ENCODE peak calls at places on chromosome 17, in six cellular contexts. One of them, this sample, is unnamed.

GRCh38 chr17:2218426-2218825 is 85.2 kb downstream of the SMG6 start:
- DNase-seq in heart right ventricle: no peak
- DNase-seq in cardiac muscle cell: no peak
- DNase-seq in stomach: no peak
- DNase-seq in esophagus squamous epithelium: no peak
- DNase-seq in IMR-90: no peak
- DNase-seq in this sample: no peak

GRCh38 chr17:40349477-40350409 is 14.8 kb downstream of the GJD3 start:
- DNase-seq in heart right ventricle: no peak
- DNase-seq in cardiac muscle cell: peak; percentile 63
- DNase-seq in stomach: peak; percentile 63
- DNase-seq in esophagus squamous epithelium: no peak
- DNase-seq in IMR-90: peak; percentile 38
- DNase-seq in this sample: no peak

GRCh38 chr17:8798176-8799000 is 777 bp downstream of the MFSD6L start:
- DNase-seq in heart right ventricle: no peak
- DNase-seq in cardiac muscle cell: no peak
- DNase-seq in stomach: no peak
- DNase-seq in esophagus squamous epithelium: no peak
- DNase-seq in IMR-90: no peak
- DNase-seq in this sample: no peak

GRCh38 chr17:2084766-2085647 is 30.1 kb downstream of the HIC1 start:
- DNase-seq in heart right ventricle: peak; percentile 69
- DNase-seq in cardiac muscle cell: peak; percentile 93
- DNase-seq in stomach: no peak
- DNase-seq in esophagus squamous epithelium: no peak
- DNase-seq in IMR-90: peak; percentile 86
- DNase-seq in this sample: no peak

GRCh38 chr17:57104461-57105175 is 19.6 kb downstream of the AKAP1 start:
- DNase-seq in heart right ventricle: no peak
- DNase-seq in cardiac muscle cell: no peak
- DNase-seq in stomach: no peak
- DNase-seq in esophagus squamous epithelium: no peak
- DNase-seq in IMR-90: peak; percentile 58
- DNase-seq in this sample: no peak

GRCh38 chr17:56593741-56594527 is 435 bp downstream of the NOG start:
- DNase-seq in heart right ventricle: peak; percentile 64
- DNase-seq in cardiac muscle cell: peak; percentile 66
- DNase-seq in stomach: peak; percentile 56
- DNase-seq in esophagus squamous epithelium: no peak
- DNase-seq in IMR-90: peak; percentile 71
- DNase-seq in this sample: no peak

GRCh38 chr17:80389011-80389995 is 25.7 kb upstream of the ENDOV start:
- DNase-seq in heart right ventricle: no peak
- DNase-seq in cardiac muscle cell: no peak
- DNase-seq in stomach: no peak
- DNase-seq in esophagus squamous epithelium: no peak
- DNase-seq in IMR-90: peak; percentile 13
- DNase-seq in this sample: no peak

GRCh38 chr17:79036609-79037008 is 12.6 kb downstream of the C1QTNF1 start:
- DNase-seq in heart right ventricle: no peak
- DNase-seq in cardiac muscle cell: peak; percentile 93
- DNase-seq in stomach: no peak
- DNase-seq in esophagus squamous epithelium: no peak
- DNase-seq in IMR-90: peak; percentile 94
- DNase-seq in this sample: peak; percentile 56

GRCh38 chr17:37708008-37708615 is 36.7 kb downstream of the HNF1B start:
- DNase-seq in heart right ventricle: no peak
- DNase-seq in cardiac muscle cell: no peak
- DNase-seq in stomach: peak; percentile 79
- DNase-seq in esophagus squamous epithelium: no peak
- DNase-seq in IMR-90: no peak
- DNase-seq in this sample: no peak

GRCh38 chr17:41287050-41287449 is 11.6 kb downstream of the KRTAP9-7 start:
- DNase-seq in heart right ventricle: no peak
- DNase-seq in cardiac muscle cell: no peak
- DNase-seq in stomach: no peak
- DNase-seq in esophagus squamous epithelium: no peak
- DNase-seq in IMR-90: no peak
- DNase-seq in this sample: no peak

GRCh38 chr17:29347831-29348281 is 42.3 kb upstream of the TAOK1 start:
- DNase-seq in heart right ventricle: no peak
- DNase-seq in cardiac muscle cell: peak; percentile 73
- DNase-seq in stomach: no peak
- DNase-seq in esophagus squamous epithelium: no peak
- DNase-seq in IMR-90: no peak
- DNase-seq in this sample: no peak

GRCh38 chr17:56979091-56979480 is 1.2 kb downstream of the SCPEP1 start:
- DNase-seq in heart right ventricle: no peak
- DNase-seq in cardiac muscle cell: no peak
- DNase-seq in stomach: no peak
- DNase-seq in esophagus squamous epithelium: no peak
- DNase-seq in IMR-90: no peak
- DNase-seq in this sample: no peak

GRCh38 chr17:67362173-67362572 is 4.2 kb downstream of the PSMD12 start:
- DNase-seq in heart right ventricle: no peak
- DNase-seq in cardiac muscle cell: no peak
- DNase-seq in stomach: no peak
- DNase-seq in esophagus squamous epithelium: no peak
- DNase-seq in IMR-90: no peak
- DNase-seq in this sample: no peak

GRCh38 chr17:27895940-27896535 is 2.9 kb upstream of the LYRM9 start:
- DNase-seq in heart right ventricle: no peak
- DNase-seq in cardiac muscle cell: no peak
- DNase-seq in stomach: no peak
- DNase-seq in esophagus squamous epithelium: no peak
- DNase-seq in IMR-90: no peak
- DNase-seq in this sample: no peak

GRCh38 chr17:67610061-67610460 is 107.7 kb upstream of the NOL11 start:
- DNase-seq in heart right ventricle: no peak
- DNase-seq in cardiac muscle cell: no peak
- DNase-seq in stomach: no peak
- DNase-seq in esophagus squamous epithelium: no peak
- DNase-seq in IMR-90: no peak
- DNase-seq in this sample: no peak

GRCh38 chr17:75909812-75910274 is 5.2 kb upstream of the MRPL38 start:
- DNase-seq in heart right ventricle: no peak
- DNase-seq in cardiac muscle cell: no peak
- DNase-seq in stomach: no peak
- DNase-seq in esophagus squamous epithelium: no peak
- DNase-seq in IMR-90: peak; percentile 13
- DNase-seq in this sample: no peak

GRCh38 chr17:14805348-14805747 is 459.8 kb downstream of the PMP22 start:
- DNase-seq in heart right ventricle: no peak
- DNase-seq in cardiac muscle cell: peak; percentile 62
- DNase-seq in stomach: no peak
- DNase-seq in esophagus squamous epithelium: no peak
- DNase-seq in IMR-90: no peak
- DNase-seq in this sample: no peak

GRCh38 chr17:181213-182163 is at the start of gene DOC2B:
- DNase-seq in heart right ventricle: peak; percentile 63
- DNase-seq in cardiac muscle cell: peak; percentile 41
- DNase-seq in stomach: peak; percentile 69
- DNase-seq in esophagus squamous epithelium: no peak
- DNase-seq in IMR-90: peak; percentile 27
- DNase-seq in this sample: no peak

GRCh38 chr17:55248077-55248476 is 16.7 kb upstream of the HLF start:
- DNase-seq in heart right ventricle: no peak
- DNase-seq in cardiac muscle cell: no peak
- DNase-seq in stomach: no peak
- DNase-seq in esophagus squamous epithelium: no peak
- DNase-seq in IMR-90: no peak
- DNase-seq in this sample: no peak

GRCh38 chr17:81030726-81031570 is 4.0 kb upstream of the BAIAP2 start:
- DNase-seq in heart right ventricle: no peak
- DNase-seq in cardiac muscle cell: peak; percentile 47
- DNase-seq in stomach: no peak
- DNase-seq in esophagus squamous epithelium: no peak
- DNase-seq in IMR-90: no peak
- DNase-seq in this sample: no peak

GRCh38 chr17:47935961-47936360 is 5.4 kb upstream of the PNPO start:
- DNase-seq in heart right ventricle: no peak
- DNase-seq in cardiac muscle cell: peak; percentile 72
- DNase-seq in stomach: no peak
- DNase-seq in esophagus squamous epithelium: no peak
- DNase-seq in IMR-90: peak; percentile 85
- DNase-seq in this sample: no peak

GRCh38 chr17:48850792-48851325 is 20.0 kb downstream of the CALCOCO2 start:
- DNase-seq in heart right ventricle: no peak
- DNase-seq in cardiac muscle cell: no peak
- DNase-seq in stomach: no peak
- DNase-seq in esophagus squamous epithelium: no peak
- DNase-seq in IMR-90: no peak
- DNase-seq in this sample: no peak

GRCh38 chr17:28828294-28829040 is 14.1 kb downstream of the FAM222B start:
- DNase-seq in heart right ventricle: no peak
- DNase-seq in cardiac muscle cell: no peak
- DNase-seq in stomach: peak; percentile 20
- DNase-seq in esophagus squamous epithelium: no peak
- DNase-seq in IMR-90: peak; percentile 35
- DNase-seq in this sample: peak; percentile 40

GRCh38 chr17:11240841-11241610 is at the start of gene SHISA6:
- DNase-seq in heart right ventricle: no peak
- DNase-seq in cardiac muscle cell: no peak
- DNase-seq in stomach: no peak
- DNase-seq in esophagus squamous epithelium: no peak
- DNase-seq in IMR-90: no peak
- DNase-seq in this sample: peak; percentile 77

GRCh38 chr17:40427002-40427491 is 9.4 kb upstream of the TOP2A start:
- DNase-seq in heart right ventricle: no peak
- DNase-seq in cardiac muscle cell: no peak
- DNase-seq in stomach: no peak
- DNase-seq in esophagus squamous epithelium: no peak
- DNase-seq in IMR-90: no peak
- DNase-seq in this sample: peak; percentile 16

GRCh38 chr17:17171991-17172939 is 33.9 kb downstream of the PLD6 start:
- DNase-seq in heart right ventricle: peak; percentile 70
- DNase-seq in cardiac muscle cell: no peak
- DNase-seq in stomach: no peak
- DNase-seq in esophagus squamous epithelium: no peak
- DNase-seq in IMR-90: no peak
- DNase-seq in this sample: no peak

GRCh38 chr17:7436556-7437368 is 1.5 kb downstream of the TMEM102 start:
- DNase-seq in heart right ventricle: peak; percentile 83
- DNase-seq in cardiac muscle cell: peak; percentile 80
- DNase-seq in stomach: peak; percentile 90
- DNase-seq in esophagus squamous epithelium: no peak
- DNase-seq in IMR-90: peak; percentile 75
- DNase-seq in this sample: peak; percentile 80

GRCh38 chr17:44205962-44206824 is 6.5 kb upstream of the ATXN7L3 start:
- DNase-seq in heart right ventricle: no peak
- DNase-seq in cardiac muscle cell: no peak
- DNase-seq in stomach: no peak
- DNase-seq in esophagus squamous epithelium: no peak
- DNase-seq in IMR-90: no peak
- DNase-seq in this sample: no peak
- TF ChIP-seq CTCF in heart right ventricle: no peak
- TF ChIP-seq CTCF in cardiac muscle cell: no peak
- TF ChIP-seq CTCF in stomach: no peak
- TF ChIP-seq CTCF in esophagus squamous epithelium: no peak
- TF ChIP-seq CTCF in IMR-90: peak; percentile 28
- TF ChIP-seq CTCF in this sample: no peak

DNA sequence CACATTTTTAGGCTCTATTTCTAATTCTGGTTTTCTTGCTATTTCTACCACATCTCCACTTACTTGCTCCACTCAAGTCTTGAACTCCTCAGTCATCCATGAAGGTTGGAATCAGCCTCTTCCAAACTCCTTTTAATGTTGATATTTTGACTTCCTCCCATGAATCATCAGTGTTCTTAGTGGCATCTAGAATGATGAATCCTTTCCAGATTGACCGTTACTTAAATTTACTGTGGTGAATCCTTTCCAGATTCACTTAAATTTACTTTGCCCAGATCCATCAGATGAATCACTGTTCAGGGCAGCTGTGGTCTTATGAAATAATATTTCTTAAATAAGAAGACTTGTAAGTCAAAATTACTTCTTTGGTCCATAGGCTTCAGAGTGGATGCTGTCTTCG is 32.4 kb downstream of the CLTC start:
- DNase-seq in heart right ventricle: no peak
- DNase-seq in cardiac muscle cell: peak; percentile 28
- DNase-seq in stomach: no peak
- DNase-seq in esophagus squamous epithelium: no peak
- DNase-seq in IMR-90: peak; percentile 88
- DNase-seq in this sample: no peak
- H3K36me3 ChIP-seq in heart right ventricle: no peaks in the 10 kb centered on the region
- H3K36me3 ChIP-seq in cardiac muscle cell: peaks cover 87% of the 10 kb centered on the region
- H3K36me3 ChIP-seq in stomach: peaks cover 98% of the 10 kb centered on the region
- H3K36me3 ChIP-seq in esophagus squamous epithelium: peaks cover 16% of the 10 kb centered on the region
- H3K36me3 ChIP-seq in IMR-90: peaks cover 59% of the 10 kb centered on the region
- H3K36me3 ChIP-seq in this sample: peaks cover 93% of the 10 kb centered on the region

GRCh38 chr17:58415371-58416055 is 1.8 kb downstream of the RNF43 start:
- DNase-seq in heart right ventricle: peak; percentile 16
- DNase-seq in cardiac muscle cell: no peak
- DNase-seq in stomach: peak; percentile 65
- DNase-seq in esophagus squamous epithelium: no peak
- DNase-seq in IMR-90: no peak
- DNase-seq in this sample: no peak
- H3K4me3 ChIP-seq in heart right ventricle: peak overlapping the region; percentile 32
- H3K4me3 ChIP-seq in cardiac muscle cell: peak overlapping the region; percentile 51
- H3K4me3 ChIP-seq in stomach: peak overlapping the region; percentile 26
- H3K4me3 ChIP-seq in esophagus squamous epithelium: peak overlapping the region; percentile 60
- H3K4me3 ChIP-seq in IMR-90: no peak overlapping the region
- H3K4me3 ChIP-seq in this sample: peak overlapping the region; percentile 46

GRCh38 chr17:13735444-13735843 is 133.7 kb upstream of the HS3ST3A1 start:
- DNase-seq in heart right ventricle: no peak
- DNase-seq in cardiac muscle cell: peak; percentile 30
- DNase-seq in stomach: no peak
- DNase-seq in esophagus squamous epithelium: no peak
- DNase-seq in IMR-90: peak; percentile 5
- DNase-seq in this sample: no peak
- TF ChIP-seq CTCF in heart right ventricle: no peak
- TF ChIP-seq CTCF in cardiac muscle cell: no peak
- TF ChIP-seq CTCF in stomach: no peak
- TF ChIP-seq CTCF in esophagus squamous epithelium: no peak
- TF ChIP-seq CTCF in IMR-90: no peak
- TF ChIP-seq CTCF in this sample: no peak

DNA sequence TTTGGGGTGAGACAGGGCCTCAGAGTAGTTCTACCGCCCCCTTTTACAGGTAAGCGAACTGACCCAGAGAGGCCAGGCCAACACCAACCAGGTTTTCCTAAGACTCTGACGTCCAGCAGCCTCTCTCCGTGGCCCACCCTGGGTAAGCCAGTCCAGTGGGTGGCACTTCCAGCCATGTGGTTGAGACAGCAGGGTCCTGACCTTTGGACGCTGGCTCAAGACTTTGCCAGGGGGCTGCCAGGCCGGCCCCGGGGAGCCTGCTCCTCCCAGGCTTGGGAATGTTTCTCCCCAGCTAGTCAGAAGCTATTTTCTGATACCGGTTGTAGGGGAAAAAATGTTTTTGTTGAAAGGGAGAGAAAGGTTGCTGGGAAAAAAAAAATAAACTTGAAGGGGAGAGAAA is 16.9 kb downstream of the GPRC5C start:
- DNase-seq in heart right ventricle: no peak
- DNase-seq in cardiac muscle cell: no peak
- DNase-seq in stomach: no peak
- DNase-seq in esophagus squamous epithelium: no peak
- DNase-seq in IMR-90: no peak
- DNase-seq in this sample: peak; percentile 65
- H3K36me3 ChIP-seq in heart right ventricle: no peaks in the 10 kb centered on the region
- H3K36me3 ChIP-seq in cardiac muscle cell: peaks cover 11% of the 10 kb centered on the region
- H3K36me3 ChIP-seq in stomach: peaks cover 31% of the 10 kb centered on the region
- H3K36me3 ChIP-seq in esophagus squamous epithelium: no peaks in the 10 kb centered on the region
- H3K36me3 ChIP-seq in IMR-90: no peaks in the 10 kb centered on the region
- H3K36me3 ChIP-seq in this sample: no peaks in the 10 kb centered on the region

This sample was measured in suprapubic skin.